ENCODE peak calls at places on chromosomes 4 and X, in seven cellular contexts. Y is CD8-positive, alpha-beta T cell; A is lower lobe of right lung; O is upper lobe of right lung; W is cardiac muscle cell; X is RWPE2; D is tibial artery. R is an unnamed sample.
A peak's percentile ranks its signal among the peaks of the same experiment; 100 is the strongest.

GRCh38 chrX:20265726-20266681 is 705 bp downstream of the RPS6KA3 start:
- DNase-seq in W (peak; percentile 49), A (peak; percentile 55), O (peak; percentile 68), X (no peak), D (peak; percentile 20), Y (peak; percentile 22), R (peak; percentile 1)

GRCh38 chrX:98207947-98208346 is 1324.2 kb downstream of the RPA4 start:
- DNase-seq in A (no peak), O (no peak), X (no peak), W (no peak), D (no peak), Y (no peak), R (no peak)

GRCh38 chr4:74181225-74181624 is 23.3 kb downstream of the MTHFD2L start:
- DNase-seq in W (no peak), Y (no peak), D (no peak), X (no peak), O (no peak), A (no peak), R (no peak)

GRCh38 chr4:85151786-85152185 is 185.3 kb upstream of the WDFY3 start:
- DNase-seq in A (no peak), D (no peak), O (no peak), W (no peak), Y (no peak), X (no peak), R (no peak)

GRCh38 chrX:54116391-54116790 is 66.7 kb downstream of the FAM120C start:
- DNase-seq in W (no peak), O (no peak), X (no peak), Y (no peak), D (no peak), A (no peak), R (no peak)

GRCh38 chr4:173536808-173537429 is 6.9 kb upstream of the HAND2 start:
- DNase-seq in Y (no peak), O (no peak), D (no peak), W (peak; percentile 44), X (no peak), A (no peak), R (no peak)

GRCh38 chrX:149074429-149074828 is 430.7 kb downstream of the IDS start:
- DNase-seq in D (peak; percentile 25), A (no peak), X (no peak), Y (peak; percentile 9), O (no peak), W (peak; percentile 38), R (no peak)

GRCh38 chr4:24752140-24752539 is 43.2 kb upstream of the SOD3 start:
- DNase-seq in O (no peak), A (no peak), X (no peak), D (no peak), Y (no peak), W (no peak), R (no peak)

GRCh38 chrX:22246620-22247019 is 26.1 kb upstream of the CBLL2 start:
- DNase-seq in W (no peak), Y (no peak), A (no peak), X (no peak), D (no peak), O (no peak), R (no peak)

GRCh38 chr4:26717332-26717731 is 133.4 kb downstream of the TBC1D19 start:
- DNase-seq in A (no peak), Y (no peak), W (no peak), X (no peak), O (no peak), D (no peak), R (no peak)

GRCh38 chrX:17836830-17837229 is 24.3 kb downstream of the RAI2 start:
- DNase-seq in D (no peak), O (no peak), A (no peak), W (no peak), Y (no peak), X (no peak), R (no peak)

DNA sequence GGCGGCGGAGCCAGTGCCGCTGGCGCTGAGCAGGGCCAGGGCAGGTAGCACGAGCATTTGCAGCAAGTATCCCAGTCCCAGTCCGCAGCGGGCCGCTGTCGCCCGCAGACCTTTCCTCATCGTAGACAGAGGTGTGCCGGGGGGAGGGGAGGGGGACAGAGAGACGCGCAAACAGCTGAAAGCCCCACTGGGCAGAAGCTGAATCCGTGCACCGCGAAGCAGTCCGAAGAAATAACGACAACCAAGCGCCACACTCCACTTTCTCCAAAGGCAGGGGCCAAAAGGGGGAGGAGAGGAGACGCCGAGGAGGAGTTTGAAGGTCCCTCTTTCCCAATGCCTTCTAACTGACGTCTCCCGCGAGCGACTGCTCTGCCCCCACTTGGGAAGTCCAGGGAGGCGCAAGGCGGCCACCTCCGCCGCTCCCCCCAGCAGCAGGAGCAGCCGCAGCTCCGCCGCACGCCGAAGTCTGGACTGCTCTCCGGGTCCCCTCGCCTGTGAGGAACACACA is at the start of gene UNC5C:
- DNase-seq in O (peak; percentile 78), X (no peak), W (peak; percentile 87), A (peak; percentile 56), D (peak; percentile 84), Y (no peak), R (no peak)
- TF ChIP-seq CTCF in O (no peak), X (no peak), W (peak; percentile 11), A (no peak), D (no peak), Y (no peak), R (no peak)

GRCh38 chr4:1599491-1600210 is 84.5 kb downstream of the FAM53A start:
- DNase-seq in X (peak; percentile 59), Y (no peak), D (no peak), A (peak; percentile 34), W (no peak), O (peak; percentile 54), R (no peak)

GRCh38 chr4:1600811-1601532 is 83.1 kb downstream of the FAM53A start:
- DNase-seq in Y (no peak), X (peak; percentile 52), D (no peak), O (peak; percentile 58), W (no peak), A (peak; percentile 43), R (no peak)

GRCh38 chr4:1598641-1599481 is 85.3 kb downstream of the FAM53A start:
- DNase-seq in A (peak; percentile 47), D (no peak), Y (no peak), X (no peak), W (no peak), O (peak; percentile 65), R (no peak)

GRCh38 chr4:1601533-1601835 is 82.6 kb downstream of the FAM53A start:
- DNase-seq in Y (no peak), D (no peak), A (peak; percentile 12), O (no peak), X (no peak), W (no peak), R (no peak)

GRCh38 chr4:1600211-1600780 is 83.8 kb downstream of the FAM53A start:
- DNase-seq in O (peak; percentile 47), X (no peak), A (peak; percentile 30), D (no peak), W (no peak), Y (no peak), R (no peak)
- H3K4me1 ChIP-seq in O (no peaks in the 10 kb centered on the region), X (no peaks in the 10 kb centered on the region), A (no peaks in the 10 kb centered on the region), D (peaks cover 8% of the 10 kb centered on the region), W (peaks cover 3% of the 10 kb centered on the region), Y (peaks cover 17% of the 10 kb centered on the region), R (peaks cover 15% of the 10 kb centered on the region)

GRCh38 chr4:146637853-146638800 is 566 bp upstream of the POU4F2 start:
- DNase-seq in X (no peak), O (no peak), W (peak; percentile 18), D (no peak), A (peak; percentile 36), Y (no peak), R (no peak)

GRCh38 chr4:146640459-146641061 is 1.9 kb downstream of the POU4F2 start:
- DNase-seq in W (no peak), O (no peak), A (no peak), Y (no peak), D (no peak), X (no peak), R (no peak)

GRCh38 chr4:146640021-146640425 is 1.3 kb downstream of the POU4F2 start:
- DNase-seq in O (no peak), D (no peak), A (no peak), X (no peak), W (no peak), Y (no peak), R (no peak)

GRCh38 chr4:146639414-146639814 is 721 bp downstream of the POU4F2 start:
- DNase-seq in W (no peak), Y (no peak), A (no peak), O (no peak), X (no peak), D (no peak), R (no peak)

GRCh38 chr4:146638801-146639351 is at the start of gene POU4F2:
- DNase-seq in D (no peak), A (no peak), W (peak; percentile 65), Y (no peak), X (no peak), O (peak; percentile 64), R (no peak)
- H3K4me3 ChIP-seq in D (no peak within 1 kb of the TSS), A (peak within 1 kb of the TSS; percentile 9), W (peak within 1 kb of the TSS; percentile 36), Y (no peak within 1 kb of the TSS), X (no peak within 1 kb of the TSS), O (no peak within 1 kb of the TSS), R (no peak within 1 kb of the TSS)

DNA sequence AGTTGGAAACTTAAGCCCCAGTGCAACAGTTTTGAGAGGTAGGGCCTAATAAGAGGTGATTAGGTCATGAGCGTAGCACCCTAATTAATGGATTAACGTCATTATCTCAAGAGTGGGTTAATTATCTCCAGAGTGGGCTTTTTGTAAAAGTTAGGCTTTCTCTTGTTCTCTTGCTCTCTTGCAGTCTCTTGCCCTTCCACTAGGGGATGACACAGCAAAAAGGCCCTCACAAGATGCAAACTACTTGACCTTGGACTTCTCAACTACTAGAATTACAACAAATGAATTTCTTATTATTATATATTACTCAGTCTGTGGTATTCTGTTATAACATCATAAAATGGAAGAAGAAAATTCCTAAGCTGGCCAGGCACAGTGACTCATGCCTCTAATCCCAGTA is 22.1 kb upstream of the NDST3 start:
- DNase-seq in W (no peak), A (no peak), O (no peak), D (no peak), Y (no peak), X (no peak), R (no peak)
- TF ChIP-seq CTCF in W (no peak), A (no peak), O (no peak), D (no peak), Y (no peak), X (no peak), R (no peak)

DNA sequence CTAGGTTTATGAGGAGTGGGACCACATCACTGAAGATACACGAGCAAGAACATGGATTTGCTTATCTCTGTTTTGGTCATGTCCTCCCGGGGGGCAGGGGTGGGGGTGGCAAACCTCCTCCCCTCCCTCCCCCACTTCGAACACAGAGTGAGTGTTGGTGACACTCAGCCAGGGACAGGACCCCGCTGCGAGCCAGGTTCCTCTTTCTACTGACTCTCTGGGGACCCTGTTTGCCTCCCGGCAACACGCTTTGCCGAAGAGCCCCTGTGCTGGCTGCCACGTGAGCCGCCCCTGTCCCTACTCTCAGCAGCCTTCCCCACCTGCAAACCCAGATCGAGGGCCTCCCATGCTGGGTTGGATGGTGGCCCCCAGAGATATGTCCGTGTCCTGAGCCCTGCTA is 34.7 kb downstream of the P2RY8 start:
- DNase-seq in O (peak; percentile 40), X (no peak), D (no peak), Y (no peak), A (no peak), W (no peak), R (no peak)
- H3K4me1 ChIP-seq in O (peaks cover 5% of the 10 kb centered on the region), X (no peaks in the 10 kb centered on the region), D (no peaks in the 10 kb centered on the region), Y (peaks cover 14% of the 10 kb centered on the region), A (peaks cover 7% of the 10 kb centered on the region), W (no peaks in the 10 kb centered on the region), R (no peaks in the 10 kb centered on the region)

DNA sequence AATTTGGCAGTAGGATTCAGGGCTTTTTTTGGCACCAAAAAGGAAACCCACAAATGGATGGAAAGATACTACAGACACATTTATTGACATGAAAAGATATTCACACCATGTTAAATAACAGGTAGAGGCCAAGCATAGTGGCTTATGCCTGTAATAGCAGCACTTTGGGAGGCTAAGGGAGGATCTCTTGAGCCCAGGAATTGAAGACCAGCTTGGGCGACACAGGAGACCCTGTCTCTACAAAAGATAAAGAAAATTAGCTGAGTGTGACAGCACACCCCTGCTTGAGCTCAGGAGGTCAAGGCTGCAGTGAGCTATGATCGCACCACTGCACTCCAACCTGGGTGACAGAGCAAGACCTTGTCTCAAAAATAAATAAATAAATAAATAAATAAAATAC is 60.5 kb downstream of the TNIP2 start:
- DNase-seq in X (no peak), O (no peak), D (no peak), W (no peak), A (no peak), Y (no peak), R (no peak)
- H3K4me3 ChIP-seq in X (no peak overlapping the region), O (no peak overlapping the region), D (no peak overlapping the region), W (no peak overlapping the region), A (no peak overlapping the region), Y (no peak overlapping the region), R (no peak overlapping the region)